ENCODE peak calls at places on chromosome 2, in five cellular contexts. B, L, E, O and A are unnamed samples.

GRCh38 chr2:30293303-30293912 is 62.1 kb downstream of the LBH start:
- DNase-seq in E (no peak), O (no peak), L (peak), B (no peak), A (no peak)

GRCh38 chr2:144288428-144288827 is 231.5 kb downstream of the ZEB2 start:
- DNase-seq in O (no peak), B (no peak), L (no peak), E (no peak), A (no peak)

GRCh38 chr2:31440764-31441163 is 26.2 kb upstream of the XDH start:
- DNase-seq in O (no peak), L (no peak), B (no peak), E (no peak), A (no peak)

GRCh38 chr2:60603533-60604190 is 50.2 kb upstream of the BCL11A start:
- DNase-seq in E (no peak), O (no peak), B (no peak), L (no peak), A (no peak)

GRCh38 chr2:60478660-60479059 is 74.8 kb downstream of the BCL11A start:
- DNase-seq in L (no peak), B (no peak), E (no peak), O (no peak), A (no peak)

GRCh38 chr2:26080356-26080755 is 46.5 kb downstream of the RAB10 start:
- DNase-seq in L (no peak), E (no peak), B (no peak), O (no peak), A (no peak)

GRCh38 chr2:127275356-127275755 is 18.6 kb downstream of the ERCC3 start:
- DNase-seq in E (no peak), L (no peak), O (no peak), B (no peak), A (no peak)

GRCh38 chr2:189179607-189179979 is at the start of gene COL5A2:
- DNase-seq in E (no peak), O (peak), B (no peak), L (peak), A (peak)

GRCh38 chr2:59584958-59585357 is 968.5 kb downstream of the BCL11A start:
- DNase-seq in O (no peak), E (no peak), B (no peak), L (no peak), A (no peak)

GRCh38 chr2:96821113-96821512 is 5.0 kb downstream of the CNNM3 start:
- DNase-seq in O (no peak), B (no peak), E (no peak), L (no peak), A (no peak)

GRCh38 chr2:181848356-181848876 is 43.1 kb upstream of the ITPRID2 start:
- DNase-seq in E (no peak), B (no peak), O (no peak), L (no peak), A (no peak)

GRCh38 chr2:241993386-241994005 is 124.0 kb downstream of the RTP5 start:
- DNase-seq in L (no peak), O (no peak), B (no peak), E (peak), A (no peak)

GRCh38 chr2:11636593-11637295 is 33.3 kb downstream of the NTSR2 start:
- DNase-seq in B (no peak), O (no peak), E (no peak), L (no peak), A (no peak)

GRCh38 chr2:231399853-231400667 is 4.5 kb downstream of the B3GNT7 start:
- DNase-seq in O (no peak), L (peak), B (peak), E (peak), A (no peak)

GRCh38 chr2:158656492-158657190 is 138.5 kb upstream of the DAPL1 start:
- DNase-seq in E (no peak), B (no peak), O (no peak), L (no peak), A (no peak)

GRCh38 chr2:239161711-239162140 is 239.1 kb downstream of the HDAC4 start:
- DNase-seq in E (peak), B (peak), L (no peak), O (peak), A (no peak)

GRCh38 chr2:121185571-121186074 is 99.4 kb downstream of the TFCP2L1 start:
- DNase-seq in O (no peak), L (no peak), B (no peak), E (no peak), A (peak)

GRCh38 chr2:25877431-25878360 is 591 bp downstream of the ASXL2 start:
- DNase-seq in O (no peak), E (peak), B (peak), L (peak), A (peak)

GRCh38 chr2:169452080-169452479 is 27.2 kb upstream of the BBS5 start:
- DNase-seq in E (no peak), L (no peak), O (no peak), B (no peak), A (no peak)

GRCh38 chr2:177147093-177147694 is 65.4 kb upstream of the HNRNPA3 start:
- DNase-seq in B (no peak), E (no peak), L (no peak), O (no peak), A (no peak)

GRCh38 chr2:219447242-219448098 is 12.8 kb downstream of the SPEG start:
- DNase-seq in L (no peak), O (no peak), E (no peak), B (no peak), A (no peak)

GRCh38 chr2:94861308-94862152 is 9.7 kb upstream of the TEKT4 start:
- DNase-seq in E (peak), L (no peak), O (no peak), B (no peak), A (no peak)

GRCh38 chr2:222087998-222088397 is 210.8 kb downstream of the PAX3 start:
- DNase-seq in O (no peak), E (no peak), L (no peak), B (no peak), A (no peak)
- TF ChIP-seq CTCF in O (no peak), E (no peak), L (no peak), B (no peak), A (no peak)

DNA sequence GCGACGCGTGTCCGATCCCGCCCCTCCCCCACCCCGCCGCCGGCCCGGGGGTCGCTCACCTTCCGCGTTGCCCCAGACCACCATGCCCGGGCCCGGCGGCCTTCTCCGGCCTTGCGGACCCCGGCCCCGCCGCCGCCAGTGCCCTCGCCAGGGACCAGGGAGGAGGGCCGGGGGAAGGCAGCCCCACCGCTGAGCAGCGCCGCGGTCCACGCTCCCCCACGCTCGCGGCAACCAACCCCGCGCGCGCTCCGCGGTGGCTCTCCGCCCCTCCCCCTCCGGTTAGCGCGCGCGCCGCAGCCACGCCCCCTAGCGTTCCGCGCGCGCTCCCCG is at the start of gene REV1:
- DNase-seq in B (no peak), L (no peak), E (no peak), O (no peak), A (peak)
- TF ChIP-seq POLR2A in B (no peak), L (peak), E (no peak), O (no peak), A (no peak)

GRCh38 chr2:226115832-226116200 is 683.8 kb downstream of the IRS1 start:
- DNase-seq in E (no peak), B (no peak), O (no peak), L (no peak), A (no peak)

GRCh38 chr2:226116346-226116745 is 683.3 kb downstream of the IRS1 start:
- DNase-seq in E (no peak), O (no peak), L (no peak), B (no peak), A (no peak)

GRCh38 chr2:226121339-226121738 is 678.3 kb downstream of the IRS1 start:
- DNase-seq in O (no peak), L (no peak), E (no peak), B (no peak), A (no peak)

GRCh38 chr2:226117506-226118065 is 682.0 kb downstream of the IRS1 start:
- DNase-seq in L (no peak), B (no peak), O (no peak), E (no peak), A (no peak)

DNA sequence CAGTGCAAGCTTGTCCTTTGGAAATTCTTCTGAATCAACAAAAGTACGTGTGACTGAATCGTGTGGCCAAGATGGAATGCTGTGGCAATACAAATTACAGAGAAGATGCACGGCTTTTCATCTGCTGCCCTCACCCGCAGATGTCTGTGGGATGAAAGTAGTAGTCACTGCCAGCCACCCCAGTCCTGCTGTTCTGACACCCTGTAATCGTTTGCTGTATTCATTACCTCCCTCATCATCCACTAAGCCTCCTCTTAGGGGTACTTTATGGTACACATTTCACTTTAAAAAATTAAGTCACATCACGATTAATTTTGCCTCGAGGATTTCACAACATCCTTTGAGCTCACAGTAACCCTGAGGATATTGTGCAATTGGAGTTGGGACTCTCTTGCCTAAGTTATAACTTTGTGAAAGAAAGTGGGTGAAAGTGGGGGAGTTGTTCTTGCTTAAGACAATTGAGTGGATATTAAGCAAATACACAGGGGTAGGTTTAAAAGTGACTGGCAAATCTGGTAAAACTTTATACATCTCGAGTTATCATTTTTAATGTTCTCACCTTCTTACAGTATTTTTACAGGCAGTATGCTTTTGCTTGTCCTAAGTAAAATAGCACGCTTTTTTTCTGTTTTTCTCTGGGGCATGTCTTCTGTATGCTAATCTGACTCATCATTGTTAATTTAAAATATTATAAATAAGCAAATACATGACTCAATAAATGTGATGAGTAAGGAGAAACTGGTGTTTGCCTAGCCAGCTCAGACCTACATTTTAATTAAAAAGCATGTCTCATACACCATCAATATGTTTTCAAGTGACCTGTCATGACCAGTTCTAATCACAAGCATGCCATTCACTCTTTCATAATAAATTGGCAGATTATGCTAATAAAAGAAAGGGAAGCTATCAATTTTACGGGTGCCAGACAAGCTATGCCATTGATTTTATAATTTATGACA is 680.9 kb downstream of the IRS1 start:
- DNase-seq in B (no peak), E (no peak), O (no peak), L (no peak), A (peak)
- H3K4me3 ChIP-seq in B (peak), E (no peak), O (no peak), L (peak), A (no peak)

DNA sequence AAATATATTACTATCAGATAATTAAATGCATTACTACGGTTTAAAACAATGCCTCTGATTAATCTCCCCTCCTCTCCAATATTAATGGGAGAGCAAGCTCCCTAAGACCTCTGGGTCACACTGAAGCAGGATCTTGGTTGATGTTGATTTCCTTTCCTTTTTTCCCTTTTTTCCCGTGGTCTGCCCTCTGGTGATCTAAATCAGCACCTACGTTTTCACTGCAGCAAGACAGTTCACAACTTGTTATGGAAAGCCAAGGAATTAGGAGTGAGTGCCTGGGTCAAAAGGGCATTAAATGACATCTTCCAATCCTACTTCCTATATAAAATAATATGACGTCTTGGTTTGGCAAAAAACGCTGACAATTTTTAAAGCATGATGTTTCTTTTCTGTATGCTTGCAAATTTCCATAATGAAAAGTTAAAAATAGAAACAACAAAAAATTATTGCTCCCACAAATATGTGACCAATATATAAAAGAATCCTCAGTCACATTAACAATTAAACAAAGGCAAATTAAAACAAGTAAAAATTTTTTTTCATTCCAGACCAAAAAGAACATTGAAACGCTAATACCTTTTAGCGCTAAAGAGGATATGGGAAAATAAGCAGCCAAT is 7.9 kb upstream of the CFAP36 start:
- DNase-seq in O (no peak), L (no peak), B (no peak), E (no peak), A (no peak)
- TF ChIP-seq CTCF in O (peak), L (peak), B (peak), E (peak), A (no peak)

GRCh38 chr2:24104906-24105305 is 18.2 kb downstream of the PFN4 start:
- DNase-seq in E (no peak), O (no peak), L (no peak), B (no peak), A (no peak)

GRCh38 chr2:24107336-24107735 is 15.8 kb downstream of the PFN4 start:
- DNase-seq in O (no peak), L (no peak), B (no peak), E (no peak), A (no peak)

GRCh38 chr2:24104110-24104650 is 19.0 kb downstream of the PFN4 start:
- DNase-seq in B (no peak), O (no peak), E (no peak), L (no peak), A (no peak)

GRCh38 chr2:24105816-24106215 is 17.3 kb downstream of the PFN4 start:
- DNase-seq in O (no peak), B (no peak), L (no peak), E (no peak), A (no peak)

DNA sequence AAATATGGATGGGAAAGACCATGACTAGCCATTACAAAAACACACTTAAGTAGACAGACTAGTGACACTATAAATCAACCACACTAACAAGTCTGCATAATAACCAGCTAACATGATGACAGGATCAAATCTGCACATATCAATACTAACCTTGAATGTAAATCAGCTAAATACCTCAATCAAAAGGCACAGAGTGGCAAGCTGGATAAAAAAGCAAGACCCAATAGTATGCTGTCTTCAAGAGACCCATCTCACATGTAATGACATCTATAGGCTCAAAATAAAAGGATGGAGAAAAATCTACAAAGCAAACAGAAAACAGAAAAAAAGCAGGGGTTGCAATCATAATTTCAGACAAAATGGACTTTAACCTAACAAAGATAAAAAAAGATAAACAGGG is 16.3 kb downstream of the PFN4 start:
- DNase-seq in O (no peak), B (no peak), E (no peak), L (no peak), A (no peak)
- TF ChIP-seq POLR2A in O (no peak), B (no peak), E (no peak), L (no peak), A (no peak)